ENCODE peak calls at places on chromosomes 11 and 22, in seven cellular contexts. One of them, this sample, is unnamed.

GRCh38 chr11:80144932-80145612 is 704.2 kb upstream of the TENM4 start:
- DNase-seq in AG04450: no peak
- DNase-seq in PC-3: no peak
- DNase-seq in NCI-H2081: no peak
- DNase-seq in posterior vena cava: no peak
- DNase-seq in GM12865: no peak
- DNase-seq in aorta: no peak
- DNase-seq in this sample: no peak

GRCh38 chr22:46574438-46574992 is 37.1 kb upstream of the CELSR1 start:
- DNase-seq in posterior vena cava: peak
- DNase-seq in GM12865: no peak
- DNase-seq in PC-3: no peak
- DNase-seq in aorta: peak
- DNase-seq in NCI-H2081: no peak
- DNase-seq in AG04450: no peak
- DNase-seq in this sample: no peak

GRCh38 chr11:78715639-78716311 is 141.1 kb upstream of the NARS2 start:
- DNase-seq in NCI-H2081: peak
- DNase-seq in aorta: peak
- DNase-seq in posterior vena cava: no peak
- DNase-seq in GM12865: peak
- DNase-seq in AG04450: peak
- DNase-seq in PC-3: peak
- DNase-seq in this sample: peak

GRCh38 chr11:132028380-132029240 is 658.2 kb downstream of the NTM start:
- DNase-seq in aorta: no peak
- DNase-seq in posterior vena cava: no peak
- DNase-seq in PC-3: peak
- DNase-seq in AG04450: no peak
- DNase-seq in GM12865: peak
- DNase-seq in NCI-H2081: peak
- DNase-seq in this sample: peak

GRCh38 chr11:77173494-77173893 is 45.4 kb downstream of the MYO7A start:
- DNase-seq in PC-3: no peak
- DNase-seq in NCI-H2081: no peak
- DNase-seq in posterior vena cava: no peak
- DNase-seq in aorta: no peak
- DNase-seq in AG04450: no peak
- DNase-seq in GM12865: no peak
- DNase-seq in this sample: no peak

GRCh38 chr22:42471441-42471840 is 39.2 kb upstream of the NFAM1 start:
- DNase-seq in GM12865: no peak
- DNase-seq in NCI-H2081: no peak
- DNase-seq in AG04450: no peak
- DNase-seq in PC-3: no peak
- DNase-seq in posterior vena cava: no peak
- DNase-seq in aorta: no peak
- DNase-seq in this sample: no peak

GRCh38 chr11:128859563-128860441 is 7.3 kb downstream of the KCNJ1 start:
- DNase-seq in NCI-H2081: no peak
- DNase-seq in PC-3: peak
- DNase-seq in posterior vena cava: peak
- DNase-seq in aorta: peak
- DNase-seq in GM12865: peak
- DNase-seq in AG04450: no peak
- DNase-seq in this sample: peak

GRCh38 chr11:66113132-66113856 is 43.2 kb downstream of the PACS1 start:
- DNase-seq in PC-3: peak
- DNase-seq in GM12865: no peak
- DNase-seq in posterior vena cava: no peak
- DNase-seq in AG04450: no peak
- DNase-seq in NCI-H2081: no peak
- DNase-seq in aorta: no peak
- DNase-seq in this sample: peak

GRCh38 chr22:46071451-46072029 is 78.8 kb upstream of the PPARA start:
- DNase-seq in posterior vena cava: peak
- DNase-seq in GM12865: peak
- DNase-seq in aorta: peak
- DNase-seq in PC-3: peak
- DNase-seq in NCI-H2081: peak
- DNase-seq in AG04450: peak
- DNase-seq in this sample: peak

GRCh38 chr22:20155330-20156041 is 4.6 kb upstream of the CCDC188 start:
- DNase-seq in PC-3: no peak
- DNase-seq in GM12865: peak
- DNase-seq in NCI-H2081: peak
- DNase-seq in aorta: no peak
- DNase-seq in posterior vena cava: peak
- DNase-seq in AG04450: no peak
- DNase-seq in this sample: peak

GRCh38 chr11:508956-509355 is 1.9 kb upstream of the RNH1 start:
- DNase-seq in AG04450: no peak
- DNase-seq in GM12865: no peak
- DNase-seq in aorta: no peak
- DNase-seq in posterior vena cava: no peak
- DNase-seq in PC-3: no peak
- DNase-seq in NCI-H2081: no peak
- DNase-seq in this sample: no peak

GRCh38 chr11:19614370-19614936 is 98.2 kb upstream of the NAV2 start:
- DNase-seq in NCI-H2081: no peak
- DNase-seq in AG04450: no peak
- DNase-seq in aorta: no peak
- DNase-seq in posterior vena cava: no peak
- DNase-seq in GM12865: no peak
- DNase-seq in PC-3: no peak
- DNase-seq in this sample: no peak

GRCh38 chr11:94193288-94193687 is 64.6 kb downstream of the PANX1 start:
- DNase-seq in AG04450: no peak
- DNase-seq in GM12865: no peak
- DNase-seq in PC-3: peak
- DNase-seq in NCI-H2081: no peak
- DNase-seq in posterior vena cava: no peak
- DNase-seq in aorta: no peak
- DNase-seq in this sample: peak